ENCODE peak calls at places on chromosomes 7 and 10, in five cellular contexts. I, U, A, S and K are unnamed samples. For H3K4me1, the result is how much of the 10 kb centered on the place peaks cover.

GRCh38 chr10:86662186-86663045 is 5.9 kb upstream of the LDB3 start:
- DNase-seq in I (peak), U (no peak), A (peak), S (peak), K (no peak)

GRCh38 chr7:78095549-78095948 is 297.0 kb downstream of the PHTF2 start:
- DNase-seq in I (no peak), U (no peak), A (no peak), S (no peak), K (no peak)

GRCh38 chr7:11699666-11700065 is 132.3 kb downstream of the THSD7A start:
- DNase-seq in I (no peak), U (no peak), A (no peak), S (no peak), K (no peak)

GRCh38 chr7:158246960-158247673 is 340.5 kb downstream of the PTPRN2 start:
- DNase-seq in I (no peak), U (no peak), A (peak), S (no peak), K (no peak)

GRCh38 chr7:18315241-18315640 is 180.3 kb upstream of the HDAC9 start:
- DNase-seq in I (no peak), U (no peak), A (no peak), S (no peak), K (no peak)

GRCh38 chr10:94131885-94132284 is 138.2 kb downstream of the PLCE1 start:
- DNase-seq in I (no peak), U (no peak), A (no peak), S (no peak), K (no peak)

GRCh38 chr7:2823124-2823523 is 21.0 kb downstream of the GNA12 start:
- DNase-seq in I (no peak), U (no peak), A (no peak), S (peak), K (no peak)

GRCh38 chr7:25095516-25096345 is 29.3 kb downstream of the CYCS start:
- DNase-seq in I (no peak), U (no peak), A (no peak), S (no peak), K (no peak)

GRCh38 chr7:116298055-116298454 is 87.7 kb downstream of the TES start:
- DNase-seq in I (no peak), U (no peak), A (no peak), S (no peak), K (no peak)

GRCh38 chr7:116242177-116242576 is 31.8 kb downstream of the TES start:
- DNase-seq in I (no peak), U (no peak), A (no peak), S (no peak), K (no peak)

GRCh38 chr10:73246783-73247508 is at the start of gene DNAJC9:
- DNase-seq in I (peak), U (peak), A (peak), S (peak), K (peak)

GRCh38 chr10:73246322-73246782 is 703 bp downstream of the DNAJC9 start:
- DNase-seq in I (no peak), U (no peak), A (no peak), S (no peak), K (no peak)

GRCh38 chr10:73244866-73245477 is 2.1 kb downstream of the DNAJC9 start:
- DNase-seq in I (no peak), U (no peak), A (no peak), S (no peak), K (no peak)

GRCh38 chr10:73247509-73248258 is 629 bp upstream of the DNAJC9 start:
- DNase-seq in I (no peak), U (peak), A (no peak), S (no peak), K (no peak)

GRCh38 chr10:73248259-73248724 is 1.2 kb upstream of the DNAJC9 start:
- DNase-seq in I (no peak), U (no peak), A (no peak), S (no peak), K (no peak)
- H3K4me1 ChIP-seq in I (under half), U (under half), A (under half), S (under half), K (under half)

GRCh38 chr7:48035967-48036478 is 680 bp downstream of the C7orf57 start:
- DNase-seq in I (peak), U (no peak), A (peak), S (peak), K (no peak)
- H3K27ac ChIP-seq in I (no peak), U (peak), A (no peak), S (no peak), K (no peak)

DNA sequence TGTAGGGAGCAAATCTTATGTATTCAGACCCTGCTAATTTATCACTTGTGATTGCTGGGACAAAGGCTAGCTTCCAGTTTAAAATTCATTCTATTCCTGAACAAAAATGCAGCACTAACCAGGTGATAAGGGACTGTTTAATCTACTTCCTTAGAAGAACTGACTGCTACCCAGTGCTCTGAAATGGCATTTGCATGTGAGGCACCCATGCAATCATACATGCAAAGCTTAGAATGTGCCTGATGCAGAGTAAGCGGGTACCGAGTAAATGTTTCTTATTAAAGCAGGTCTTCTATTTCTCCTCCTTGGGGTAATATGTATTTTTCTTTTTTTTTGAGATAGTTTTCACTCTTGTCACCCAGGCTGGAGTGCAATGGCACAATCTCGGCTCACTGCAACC is 54.5 kb downstream of the NEURL1 start:
- DNase-seq in I (no peak), U (no peak), A (no peak), S (no peak), K (no peak)
- H3K4me1 ChIP-seq in I (under half), U (under half), A (under half), S (under half), K (under half)

GRCh38 chr7:55971045-55971444 is 6.7 kb downstream of the NIPSNAP2 start:
- DNase-seq in I (no peak), U (no peak), A (no peak), S (peak), K (no peak)
- H3K27ac ChIP-seq in I (no peak), U (no peak), A (peak), S (peak), K (no peak)

GRCh38 chr7:4745265-4745919 is 30.0 kb upstream of the AP5Z1 start:
- DNase-seq in I (no peak), U (no peak), A (no peak), S (no peak), K (no peak)

GRCh38 chr7:4742051-4742573 is 33.3 kb upstream of the AP5Z1 start:
- DNase-seq in I (no peak), U (no peak), A (no peak), S (no peak), K (no peak)

GRCh38 chr7:4744391-4745264 is 30.8 kb upstream of the AP5Z1 start:
- DNase-seq in I (peak), U (peak), A (peak), S (peak), K (peak)

GRCh38 chr7:4740796-4741195 is 34.6 kb upstream of the AP5Z1 start:
- DNase-seq in I (no peak), U (no peak), A (no peak), S (no peak), K (no peak)

DNA sequence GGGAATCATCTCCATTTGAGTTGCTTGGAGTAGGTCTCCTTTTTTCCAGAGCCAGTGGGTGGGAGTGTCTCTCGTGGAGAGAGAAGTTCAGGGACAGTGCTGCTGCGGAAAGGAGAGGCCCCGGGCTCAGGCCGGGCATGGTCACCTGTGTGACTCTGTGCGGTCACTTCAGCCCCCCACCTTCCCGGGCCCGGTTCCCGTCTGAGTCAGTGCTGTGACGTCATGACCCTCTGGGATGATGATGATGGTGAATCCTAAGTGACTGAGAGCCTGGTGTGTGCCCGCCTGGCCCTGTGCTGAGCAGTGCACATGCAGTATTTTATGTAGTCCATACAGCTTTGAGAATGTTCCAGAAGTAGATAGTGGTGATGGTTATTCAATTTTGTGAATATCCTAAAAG is 32.6 kb upstream of the AP5Z1 start:
- DNase-seq in I (no peak), U (no peak), A (no peak), S (no peak), K (no peak)
- H3K4me1 ChIP-seq in I (under half), U (half or more), A (under half), S (half or more), K (under half)